ENCODE peak calls at places on chromosomes 1 and 21, in seven cellular contexts. I, M, O, N, L, B and E are unnamed samples.

GRCh38 chr1:180975551-180975950 is 47.1 kb downstream of the STX6 start:
- DNase-seq in M (no peak), O (no peak), I (no peak), B (no peak), N (no peak), L (peak), E (no peak)

GRCh38 chr1:151713044-151713443 is 3.6 kb downstream of the CELF3 start:
- DNase-seq in B (no peak), I (no peak), M (no peak), N (no peak), O (no peak), L (no peak), E (no peak)

GRCh38 chr1:171141336-171142051 is 43.6 kb upstream of the FMO2 start:
- DNase-seq in I (peak), N (no peak), O (no peak), M (peak), L (no peak), B (peak), E (peak)

GRCh38 chr1:56831874-56832693 is 12.9 kb upstream of the FYB2 start:
- DNase-seq in N (peak), L (peak), B (peak), I (peak), O (peak), M (peak), E (peak)

GRCh38 chr1:93958351-93959101 is 49.3 kb upstream of the GCLM start:
- DNase-seq in O (no peak), N (no peak), L (no peak), I (no peak), B (no peak), M (no peak), E (no peak)

GRCh38 chr21:25562660-25563059 is 44.6 kb downstream of the MRPL39 start:
- DNase-seq in B (no peak), M (no peak), I (no peak), O (no peak), L (no peak), N (no peak), E (no peak)

GRCh38 chr1:214602764-214603657 is at the start of gene CENPF:
- DNase-seq in O (peak), N (peak), M (peak), I (peak), L (peak), B (peak), E (peak)

GRCh38 chr1:10911274-10912166 is 100.9 kb upstream of the TARDBP start:
- DNase-seq in N (no peak), L (no peak), M (peak), B (no peak), O (no peak), I (no peak), E (no peak)

GRCh38 chr1:247104965-247105364 is 809 bp upstream of the ZNF669 start:
- DNase-seq in M (no peak), I (no peak), N (no peak), O (no peak), B (no peak), L (no peak), E (no peak)

GRCh38 chr21:46189213-46189958 is 5.1 kb upstream of the SPATC1L start:
- DNase-seq in B (no peak), L (no peak), O (no peak), N (no peak), I (peak), M (peak), E (peak)

GRCh38 chr1:26785611-26786436 is 1.9 kb upstream of the PIGV start:
- DNase-seq in N (no peak), M (peak), I (no peak), L (no peak), B (peak), O (no peak), E (peak)

GRCh38 chr1:37478890-37479254 is 4.5 kb downstream of the ZC3H12A start:
- DNase-seq in B (no peak), I (no peak), M (peak), O (no peak), N (no peak), L (no peak), E (peak)

GRCh38 chr21:24658926-24659325 is 948.4 kb downstream of the MRPL39 start:
- DNase-seq in B (no peak), M (no peak), L (no peak), I (no peak), O (no peak), N (no peak), E (no peak)

GRCh38 chr1:170698711-170699275 is 34.9 kb downstream of the PRRX1 start:
- DNase-seq in B (peak), O (no peak), N (peak), L (no peak), I (no peak), M (no peak), E (peak)

GRCh38 chr21:44752701-44753235 is 41.4 kb upstream of the TSPEAR start:
- DNase-seq in I (no peak), O (peak), M (no peak), B (peak), N (no peak), L (no peak), E (no peak)

GRCh38 chr1:37362990-37363389 is 111.4 kb upstream of the ZC3H12A start:
- DNase-seq in O (no peak), N (peak), M (no peak), B (peak), I (peak), L (peak), E (no peak)

GRCh38 chr21:38170283-38170682 is 86.5 kb upstream of the KCNJ15 start:
- DNase-seq in L (peak), I (peak), M (peak), B (peak), O (peak), N (no peak), E (peak)

GRCh38 chr21:38293113-38293512 is 36.3 kb downstream of the KCNJ15 start:
- DNase-seq in N (no peak), O (no peak), I (no peak), L (no peak), B (no peak), M (no peak), E (no peak)

GRCh38 chr1:220876511-220877347 is 2.5 kb upstream of the HLX start:
- DNase-seq in L (peak), M (peak), O (no peak), I (peak), N (no peak), B (peak), E (no peak)

GRCh38 chr1:204447736-204448135 is 36.1 kb upstream of the PPP1R15B start:
- DNase-seq in N (no peak), B (no peak), M (no peak), I (no peak), L (no peak), O (no peak), E (no peak)

DNA sequence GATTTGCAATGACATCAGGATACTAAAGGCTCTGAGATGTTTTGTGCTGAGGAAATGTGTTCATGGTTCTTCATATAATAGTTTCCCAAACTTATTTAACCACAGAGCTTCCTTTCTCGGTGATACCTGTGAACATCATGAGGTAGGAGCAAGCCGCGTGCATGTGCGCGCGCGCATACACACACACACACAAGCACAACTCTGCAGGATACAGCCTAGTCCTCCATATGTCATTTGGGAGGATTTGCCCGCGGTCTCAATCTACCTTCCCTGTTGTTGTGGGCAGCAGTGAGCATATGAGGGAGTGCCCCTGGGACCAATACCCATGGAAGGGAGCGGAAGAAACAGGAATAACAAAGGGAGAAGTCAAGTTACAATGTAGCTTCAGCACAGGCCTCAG is 12.2 kb upstream of the TTC4 start:
- DNase-seq in B (no peak), M (no peak), O (no peak), I (peak), N (no peak), L (no peak), E (no peak)
- H2AK5ac ChIP-seq in B (no peak), M (no peak), O (no peak), I (no peak), N (no peak), L (no peak), E (no peak)

DNA sequence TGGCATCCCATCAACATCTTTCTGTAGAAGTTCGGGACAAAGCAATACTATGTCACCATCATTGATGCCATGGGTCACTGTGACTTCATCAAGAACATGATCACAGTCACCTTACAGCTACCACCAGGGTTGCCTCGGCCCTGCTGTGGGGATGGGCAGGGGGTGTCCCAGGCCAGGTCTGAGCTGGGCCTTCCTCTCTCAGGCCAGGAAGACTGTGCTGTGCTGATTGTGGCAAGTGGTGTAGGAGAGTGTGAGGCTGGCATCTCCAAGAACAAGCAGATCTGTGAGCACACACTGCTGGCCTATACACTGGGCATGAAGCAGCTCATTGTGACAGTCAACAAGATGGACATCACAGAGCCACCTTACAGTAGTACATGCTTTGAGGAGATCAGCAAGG is 20.9 kb upstream of the RPL11 start:
- DNase-seq in I (no peak), M (no peak), L (no peak), N (no peak), O (no peak), B (no peak), E (no peak)
- H2AK5ac ChIP-seq in I (no peak), M (no peak), L (no peak), N (no peak), O (no peak), B (no peak), E (no peak)

GRCh38 chr1:192697771-192698170 is 61.8 kb downstream of the RGS13 start:
- DNase-seq in M (no peak), L (no peak), B (no peak), O (no peak), N (no peak), I (no peak), E (no peak)
- H2AK5ac ChIP-seq in M (no peak), L (no peak), B (no peak), O (no peak), N (no peak), I (no peak), E (peak)

DNA sequence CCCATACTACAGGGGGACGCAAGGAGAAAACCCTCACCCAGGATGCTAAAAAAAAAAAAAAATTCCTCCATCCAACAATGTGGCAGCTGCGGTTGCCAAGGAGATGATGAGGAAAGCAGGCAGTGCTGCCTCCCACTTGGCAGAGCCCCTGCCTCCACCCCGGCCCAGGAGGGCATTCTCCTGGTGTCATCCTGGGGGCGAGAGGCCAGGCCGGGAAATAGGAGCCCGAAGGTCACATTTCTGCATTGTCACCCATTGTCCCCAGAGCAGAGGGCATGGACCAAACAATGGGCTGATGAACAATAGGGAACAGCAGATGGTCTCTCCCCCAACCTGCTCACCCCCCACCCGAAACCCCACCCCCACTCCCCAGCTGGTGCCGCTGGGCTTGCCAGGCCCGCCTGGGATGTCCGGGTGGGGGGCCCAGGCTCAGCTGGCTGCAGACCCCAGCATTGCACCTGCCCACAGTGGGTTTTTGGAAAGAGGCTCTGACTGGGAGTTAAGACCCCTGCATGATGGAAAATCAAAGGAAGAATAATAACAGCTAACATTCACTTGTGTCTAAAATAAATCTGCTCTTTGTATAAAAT is 37.3 kb downstream of the CAMK2N1 start:
- DNase-seq in O (no peak), M (no peak), L (no peak), I (no peak), B (peak), N (peak), E (no peak)
- H2AK5ac ChIP-seq in O (no peak), M (no peak), L (no peak), I (no peak), B (no peak), N (no peak), E (no peak)

GRCh38 chr21:35378881-35379280 is 329.8 kb upstream of the RUNX1 start:
- DNase-seq in L (no peak), B (no peak), M (no peak), O (no peak), I (no peak), N (no peak), E (no peak)

GRCh38 chr21:35384375-35384774 is 335.3 kb upstream of the RUNX1 start:
- DNase-seq in N (no peak), O (no peak), I (no peak), M (no peak), L (no peak), B (no peak), E (no peak)

GRCh38 chr21:35377505-35378090 is 328.5 kb upstream of the RUNX1 start:
- DNase-seq in B (no peak), I (no peak), N (no peak), M (no peak), L (no peak), O (no peak), E (no peak)

GRCh38 chr21:35382696-35383095 is 333.6 kb upstream of the RUNX1 start:
- DNase-seq in M (no peak), L (no peak), O (peak), I (no peak), N (no peak), B (peak), E (no peak)

GRCh38 chr21:35381743-35382310 is 332.7 kb upstream of the RUNX1 start:
- DNase-seq in L (no peak), N (no peak), B (no peak), M (no peak), O (peak), I (no peak), E (no peak)
- H2AK5ac ChIP-seq in L (no peak), N (no peak), B (no peak), M (no peak), O (no peak), I (no peak), E (no peak)

GRCh38 chr1:231684333-231685244 is 58.0 kb downstream of the DISC1 start:
- DNase-seq in I (no peak), M (peak), O (no peak), B (no peak), N (no peak), L (no peak), E (peak)
- H2AK5ac ChIP-seq in I (no peak), M (no peak), O (no peak), B (no peak), N (no peak), L (no peak), E (peak)

GRCh38 chr1:28359592-28360239 is 9.8 kb upstream of the PHACTR4 start:
- DNase-seq in M (peak), O (peak), L (peak), B (peak), N (peak), I (peak), E (peak)
- H2AK5ac ChIP-seq in M (no peak), O (no peak), L (no peak), B (no peak), N (no peak), I (no peak), E (no peak)

DNA sequence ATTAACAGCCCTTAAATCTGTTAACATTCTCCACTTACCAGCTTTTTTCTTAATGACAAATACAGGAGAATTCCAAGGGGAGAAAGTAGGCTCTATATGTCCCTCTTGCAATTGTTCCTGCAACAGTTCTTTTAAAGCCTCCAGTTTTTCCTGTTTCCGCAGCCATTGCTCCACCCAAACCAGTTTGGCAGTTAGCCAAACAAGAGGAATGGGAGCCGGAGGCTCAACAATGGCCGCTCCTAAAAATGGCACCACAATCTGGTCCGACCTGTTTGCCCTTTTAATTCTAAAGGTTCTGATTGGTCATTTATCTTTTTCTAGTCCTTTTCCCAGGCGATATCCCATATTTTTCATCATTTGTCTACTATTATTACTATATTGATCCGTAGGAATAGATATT is 14.0 kb upstream of the L1TD1 start:
- DNase-seq in I (no peak), O (peak), N (no peak), L (no peak), B (peak), M (no peak), E (no peak)
- H2AK5ac ChIP-seq in I (no peak), O (no peak), N (no peak), L (no peak), B (no peak), M (no peak), E (no peak)